ENCODE peak calls at places on chromosomes 16 and 17, in seven cellular contexts. One of them, this sample, is unnamed.

GRCh38 chr17:50080827-50081226 is 14.3 kb upstream of the PDK2 start:
- DNase-seq in cardiac muscle cell: no peak
- DNase-seq in cardiac septum: no peak
- DNase-seq in stimulated activated naive CD8-positive, alpha-beta T cell treated with anti-CD3 and anti-CD28 coated beads, Interleukin-15, amount 100 ng/mL, for 72 hours: no peak
- DNase-seq in hypothalamus: no peak
- DNase-seq in neural crest cell: no peak
- DNase-seq in prostate gland: no peak
- DNase-seq in this sample: no peak

GRCh38 chr17:57366558-57367351 is 110.4 kb downstream of the MSI2 start:
- DNase-seq in cardiac muscle cell: no peak
- DNase-seq in prostate gland: no peak
- DNase-seq in neural crest cell: no peak
- DNase-seq in stimulated activated naive CD8-positive, alpha-beta T cell treated with anti-CD3 and anti-CD28 coated beads, Interleukin-15, amount 100 ng/mL, for 72 hours: no peak
- DNase-seq in cardiac septum: no peak
- DNase-seq in hypothalamus: no peak
- DNase-seq in this sample: peak

GRCh38 chr17:73396429-73397277 is 84.9 kb upstream of the CDC42EP4 start:
- DNase-seq in neural crest cell: no peak
- DNase-seq in hypothalamus: no peak
- DNase-seq in cardiac muscle cell: no peak
- DNase-seq in cardiac septum: no peak
- DNase-seq in prostate gland: no peak
- DNase-seq in stimulated activated naive CD8-positive, alpha-beta T cell treated with anti-CD3 and anti-CD28 coated beads, Interleukin-15, amount 100 ng/mL, for 72 hours: no peak
- DNase-seq in this sample: no peak

GRCh38 chr16:86563489-86564345 is 2.9 kb upstream of the FOXC2 start:
- DNase-seq in prostate gland: peak
- DNase-seq in neural crest cell: peak
- DNase-seq in stimulated activated naive CD8-positive, alpha-beta T cell treated with anti-CD3 and anti-CD28 coated beads, Interleukin-15, amount 100 ng/mL, for 72 hours: peak
- DNase-seq in cardiac septum: peak
- DNase-seq in cardiac muscle cell: peak
- DNase-seq in hypothalamus: peak
- DNase-seq in this sample: peak

GRCh38 chr17:77291591-77292386 is 151.0 kb downstream of the SEC14L1 start:
- DNase-seq in stimulated activated naive CD8-positive, alpha-beta T cell treated with anti-CD3 and anti-CD28 coated beads, Interleukin-15, amount 100 ng/mL, for 72 hours: no peak
- DNase-seq in cardiac septum: no peak
- DNase-seq in hypothalamus: no peak
- DNase-seq in cardiac muscle cell: no peak
- DNase-seq in prostate gland: no peak
- DNase-seq in neural crest cell: no peak
- DNase-seq in this sample: no peak

GRCh38 chr17:21213491-21214014 is 408 bp downstream of the TMEM11 start:
- DNase-seq in stimulated activated naive CD8-positive, alpha-beta T cell treated with anti-CD3 and anti-CD28 coated beads, Interleukin-15, amount 100 ng/mL, for 72 hours: peak
- DNase-seq in cardiac muscle cell: peak
- DNase-seq in prostate gland: no peak
- DNase-seq in cardiac septum: peak
- DNase-seq in neural crest cell: no peak
- DNase-seq in hypothalamus: peak
- DNase-seq in this sample: peak

GRCh38 chr17:82495844-82496528 is 23.5 kb upstream of the FOXK2 start:
- DNase-seq in cardiac septum: no peak
- DNase-seq in cardiac muscle cell: no peak
- DNase-seq in neural crest cell: no peak
- DNase-seq in stimulated activated naive CD8-positive, alpha-beta T cell treated with anti-CD3 and anti-CD28 coated beads, Interleukin-15, amount 100 ng/mL, for 72 hours: peak
- DNase-seq in prostate gland: no peak
- DNase-seq in hypothalamus: no peak
- DNase-seq in this sample: peak

GRCh38 chr17:8698142-8699050 is 46.2 kb downstream of the CCDC42 start:
- DNase-seq in prostate gland: peak
- DNase-seq in neural crest cell: no peak
- DNase-seq in stimulated activated naive CD8-positive, alpha-beta T cell treated with anti-CD3 and anti-CD28 coated beads, Interleukin-15, amount 100 ng/mL, for 72 hours: no peak
- DNase-seq in cardiac septum: no peak
- DNase-seq in hypothalamus: no peak
- DNase-seq in cardiac muscle cell: no peak
- DNase-seq in this sample: no peak

GRCh38 chr16:66515543-66516171 is 34.3 kb downstream of the TK2 start:
- DNase-seq in hypothalamus: no peak
- DNase-seq in cardiac septum: no peak
- DNase-seq in prostate gland: no peak
- DNase-seq in neural crest cell: no peak
- DNase-seq in stimulated activated naive CD8-positive, alpha-beta T cell treated with anti-CD3 and anti-CD28 coated beads, Interleukin-15, amount 100 ng/mL, for 72 hours: peak
- DNase-seq in cardiac muscle cell: no peak
- DNase-seq in this sample: no peak

GRCh38 chr16:22320572-22321339 is 23.5 kb downstream of the POLR3E start:
- DNase-seq in neural crest cell: no peak
- DNase-seq in cardiac muscle cell: no peak
- DNase-seq in cardiac septum: no peak
- DNase-seq in stimulated activated naive CD8-positive, alpha-beta T cell treated with anti-CD3 and anti-CD28 coated beads, Interleukin-15, amount 100 ng/mL, for 72 hours: no peak
- DNase-seq in hypothalamus: no peak
- DNase-seq in prostate gland: no peak
- DNase-seq in this sample: no peak

GRCh38 chr17:50221500-50222480 is 20.4 kb upstream of the COL1A1 start:
- DNase-seq in hypothalamus: no peak
- DNase-seq in stimulated activated naive CD8-positive, alpha-beta T cell treated with anti-CD3 and anti-CD28 coated beads, Interleukin-15, amount 100 ng/mL, for 72 hours: no peak
- DNase-seq in prostate gland: no peak
- DNase-seq in neural crest cell: no peak
- DNase-seq in cardiac septum: no peak
- DNase-seq in cardiac muscle cell: no peak
- DNase-seq in this sample: no peak

GRCh38 chr16:23754594-23755483 is at the start of gene CHP2:
- DNase-seq in cardiac septum: no peak
- DNase-seq in hypothalamus: no peak
- DNase-seq in cardiac muscle cell: peak
- DNase-seq in stimulated activated naive CD8-positive, alpha-beta T cell treated with anti-CD3 and anti-CD28 coated beads, Interleukin-15, amount 100 ng/mL, for 72 hours: no peak
- DNase-seq in neural crest cell: no peak
- DNase-seq in prostate gland: no peak
- DNase-seq in this sample: no peak

GRCh38 chr17:3008336-3009279 is 54.8 kb downstream of the OR1D5 start:
- DNase-seq in cardiac muscle cell: no peak
- DNase-seq in prostate gland: no peak
- DNase-seq in stimulated activated naive CD8-positive, alpha-beta T cell treated with anti-CD3 and anti-CD28 coated beads, Interleukin-15, amount 100 ng/mL, for 72 hours: no peak
- DNase-seq in hypothalamus: no peak
- DNase-seq in cardiac septum: no peak
- DNase-seq in neural crest cell: no peak
- DNase-seq in this sample: no peak

GRCh38 chr17:42531455-42532354 is 4.3 kb upstream of the NAGLU start:
- DNase-seq in neural crest cell: peak
- DNase-seq in cardiac septum: peak
- DNase-seq in hypothalamus: peak
- DNase-seq in stimulated activated naive CD8-positive, alpha-beta T cell treated with anti-CD3 and anti-CD28 coated beads, Interleukin-15, amount 100 ng/mL, for 72 hours: peak
- DNase-seq in prostate gland: no peak
- DNase-seq in cardiac muscle cell: peak
- DNase-seq in this sample: peak

GRCh38 chr16:67979955-67980678 is at the start of gene DPEP3:
- DNase-seq in neural crest cell: no peak
- DNase-seq in hypothalamus: no peak
- DNase-seq in cardiac muscle cell: no peak
- DNase-seq in prostate gland: no peak
- DNase-seq in stimulated activated naive CD8-positive, alpha-beta T cell treated with anti-CD3 and anti-CD28 coated beads, Interleukin-15, amount 100 ng/mL, for 72 hours: no peak
- DNase-seq in cardiac septum: no peak
- DNase-seq in this sample: no peak

GRCh38 chr16:71711789-71712188 is 12.7 kb downstream of the PHLPP2 start:
- DNase-seq in neural crest cell: no peak
- DNase-seq in prostate gland: no peak
- DNase-seq in stimulated activated naive CD8-positive, alpha-beta T cell treated with anti-CD3 and anti-CD28 coated beads, Interleukin-15, amount 100 ng/mL, for 72 hours: no peak
- DNase-seq in hypothalamus: no peak
- DNase-seq in cardiac muscle cell: no peak
- DNase-seq in cardiac septum: no peak
- DNase-seq in this sample: no peak

GRCh38 chr16:86679490-86679889 is 101.1 kb downstream of the FOXL1 start:
- DNase-seq in neural crest cell: no peak
- DNase-seq in hypothalamus: no peak
- DNase-seq in prostate gland: no peak
- DNase-seq in stimulated activated naive CD8-positive, alpha-beta T cell treated with anti-CD3 and anti-CD28 coated beads, Interleukin-15, amount 100 ng/mL, for 72 hours: no peak
- DNase-seq in cardiac muscle cell: no peak
- DNase-seq in cardiac septum: no peak
- DNase-seq in this sample: no peak

GRCh38 chr16:29844575-29845331 is 18.3 kb downstream of the CDIPT start:
- DNase-seq in prostate gland: no peak
- DNase-seq in hypothalamus: no peak
- DNase-seq in cardiac muscle cell: no peak
- DNase-seq in cardiac septum: no peak
- DNase-seq in stimulated activated naive CD8-positive, alpha-beta T cell treated with anti-CD3 and anti-CD28 coated beads, Interleukin-15, amount 100 ng/mL, for 72 hours: no peak
- DNase-seq in neural crest cell: no peak
- DNase-seq in this sample: no peak

GRCh38 chr16:3569851-3570250 is 7.4 kb downstream of the NLRC3 start:
- DNase-seq in stimulated activated naive CD8-positive, alpha-beta T cell treated with anti-CD3 and anti-CD28 coated beads, Interleukin-15, amount 100 ng/mL, for 72 hours: no peak
- DNase-seq in hypothalamus: no peak
- DNase-seq in cardiac septum: no peak
- DNase-seq in neural crest cell: no peak
- DNase-seq in cardiac muscle cell: no peak
- DNase-seq in prostate gland: no peak
- DNase-seq in this sample: no peak

GRCh38 chr17:37708616-37709212 is 36.1 kb downstream of the HNF1B start:
- DNase-seq in hypothalamus: no peak
- DNase-seq in stimulated activated naive CD8-positive, alpha-beta T cell treated with anti-CD3 and anti-CD28 coated beads, Interleukin-15, amount 100 ng/mL, for 72 hours: no peak
- DNase-seq in cardiac septum: no peak
- DNase-seq in prostate gland: no peak
- DNase-seq in neural crest cell: no peak
- DNase-seq in cardiac muscle cell: no peak
- DNase-seq in this sample: peak

GRCh38 chr16:57485916-57486857 is at the start of gene DOK4:
- DNase-seq in cardiac septum: peak
- DNase-seq in neural crest cell: peak
- DNase-seq in cardiac muscle cell: peak
- DNase-seq in hypothalamus: peak
- DNase-seq in prostate gland: peak
- DNase-seq in stimulated activated naive CD8-positive, alpha-beta T cell treated with anti-CD3 and anti-CD28 coated beads, Interleukin-15, amount 100 ng/mL, for 72 hours: peak
- DNase-seq in this sample: peak

GRCh38 chr16:72987480-72987901 is 60.4 kb downstream of the ZFHX3 start:
- DNase-seq in neural crest cell: no peak
- DNase-seq in stimulated activated naive CD8-positive, alpha-beta T cell treated with anti-CD3 and anti-CD28 coated beads, Interleukin-15, amount 100 ng/mL, for 72 hours: no peak
- DNase-seq in cardiac muscle cell: no peak
- DNase-seq in cardiac septum: no peak
- DNase-seq in prostate gland: peak
- DNase-seq in hypothalamus: no peak
- DNase-seq in this sample: no peak

GRCh38 chr17:78993241-78993956 is 13.7 kb upstream of the LGALS3BP start:
- DNase-seq in cardiac septum: peak
- DNase-seq in prostate gland: no peak
- DNase-seq in neural crest cell: peak
- DNase-seq in stimulated activated naive CD8-positive, alpha-beta T cell treated with anti-CD3 and anti-CD28 coated beads, Interleukin-15, amount 100 ng/mL, for 72 hours: peak
- DNase-seq in hypothalamus: peak
- DNase-seq in cardiac muscle cell: peak
- DNase-seq in this sample: peak

GRCh38 chr16:75096730-75097129 is 19.9 kb downstream of the LDHD start:
- DNase-seq in cardiac muscle cell: no peak
- DNase-seq in prostate gland: peak
- DNase-seq in hypothalamus: no peak
- DNase-seq in neural crest cell: no peak
- DNase-seq in cardiac septum: no peak
- DNase-seq in stimulated activated naive CD8-positive, alpha-beta T cell treated with anti-CD3 and anti-CD28 coated beads, Interleukin-15, amount 100 ng/mL, for 72 hours: no peak
- DNase-seq in this sample: peak

GRCh38 chr16:17305694-17306093 is 165.1 kb downstream of the XYLT1 start:
- DNase-seq in cardiac septum: no peak
- DNase-seq in hypothalamus: no peak
- DNase-seq in prostate gland: no peak
- DNase-seq in cardiac muscle cell: no peak
- DNase-seq in stimulated activated naive CD8-positive, alpha-beta T cell treated with anti-CD3 and anti-CD28 coated beads, Interleukin-15, amount 100 ng/mL, for 72 hours: peak
- DNase-seq in neural crest cell: no peak
- DNase-seq in this sample: no peak

GRCh38 chr16:30820952-30821421 is 34.0 kb upstream of the ZNF629 start:
- DNase-seq in prostate gland: no peak
- DNase-seq in cardiac muscle cell: no peak
- DNase-seq in hypothalamus: no peak
- DNase-seq in stimulated activated naive CD8-positive, alpha-beta T cell treated with anti-CD3 and anti-CD28 coated beads, Interleukin-15, amount 100 ng/mL, for 72 hours: no peak
- DNase-seq in neural crest cell: no peak
- DNase-seq in cardiac septum: no peak
- DNase-seq in this sample: no peak

GRCh38 chr16:87661561-87661960 is 59.3 kb downstream of the JPH3 start:
- DNase-seq in stimulated activated naive CD8-positive, alpha-beta T cell treated with anti-CD3 and anti-CD28 coated beads, Interleukin-15, amount 100 ng/mL, for 72 hours: peak
- DNase-seq in prostate gland: no peak
- DNase-seq in cardiac muscle cell: peak
- DNase-seq in hypothalamus: no peak
- DNase-seq in neural crest cell: peak
- DNase-seq in cardiac septum: no peak
- DNase-seq in this sample: peak

GRCh38 chr17:35433075-35433894 is 985 bp upstream of the SLFN12 start:
- DNase-seq in neural crest cell: no peak
- DNase-seq in cardiac septum: peak
- DNase-seq in hypothalamus: no peak
- DNase-seq in prostate gland: peak
- DNase-seq in stimulated activated naive CD8-positive, alpha-beta T cell treated with anti-CD3 and anti-CD28 coated beads, Interleukin-15, amount 100 ng/mL, for 72 hours: peak
- DNase-seq in cardiac muscle cell: peak
- DNase-seq in this sample: peak

GRCh38 chr17:79631640-79632431 is 21.0 kb upstream of the RBFOX3 start:
- DNase-seq in neural crest cell: no peak
- DNase-seq in prostate gland: no peak
- DNase-seq in hypothalamus: no peak
- DNase-seq in stimulated activated naive CD8-positive, alpha-beta T cell treated with anti-CD3 and anti-CD28 coated beads, Interleukin-15, amount 100 ng/mL, for 72 hours: no peak
- DNase-seq in cardiac muscle cell: no peak
- DNase-seq in cardiac septum: peak
- DNase-seq in this sample: no peak

GRCh38 chr17:18039535-18040286 is 503 bp downstream of the GID4 start:
- DNase-seq in hypothalamus: peak
- DNase-seq in stimulated activated naive CD8-positive, alpha-beta T cell treated with anti-CD3 and anti-CD28 coated beads, Interleukin-15, amount 100 ng/mL, for 72 hours: peak
- DNase-seq in neural crest cell: no peak
- DNase-seq in prostate gland: no peak
- DNase-seq in cardiac muscle cell: peak
- DNase-seq in cardiac septum: no peak
- DNase-seq in this sample: peak

This sample was measured in Caco-2.